ENCODE peak calls at places on chromosomes 13 and 19, in four cellular contexts. O is left ventricle myocardium inferior, K is SJSA1, W is Panc1. P is an unnamed sample.

GRCh38 chr13:22915442-22916082 is 265.2 kb upstream of the SGCG start:
- DNase-seq in O (peak; percentile 38), K (peak; percentile 1), W (no peak), P (no peak)

GRCh38 chr19:4149518-4150288 is 3.7 kb upstream of the CREB3L3 start:
- DNase-seq in O (no peak), K (no peak), W (no peak), P (no peak)

GRCh38 chr19:46944918-46945628 is 74.6 kb upstream of the NPAS1 start:
- DNase-seq in O (peak; percentile 77), K (peak; percentile 34), W (no peak), P (no peak)

GRCh38 chr13:114017966-114018365 is 44.1 kb upstream of the C13orf46 start:
- DNase-seq in O (no peak), K (no peak), W (no peak), P (no peak)

GRCh38 chr19:10920781-10921180 is 7.7 kb downstream of the YIPF2 start:
- DNase-seq in O (no peak), K (no peak), W (no peak), P (no peak)

GRCh38 chr19:10085641-10086031 is 481 bp upstream of the SHFL start:
- DNase-seq in O (no peak), K (no peak), W (no peak), P (no peak)

GRCh38 chr19:3193256-3194062 is 7.7 kb downstream of the NCLN start:
- DNase-seq in O (no peak), K (no peak), W (no peak), P (no peak)

GRCh38 chr13:25170554-25171107 is 1.5 kb downstream of the AMER2 start:
- DNase-seq in O (no peak), K (no peak), W (no peak), P (no peak)

GRCh38 chr13:98890186-98890585 is 87.7 kb downstream of the DOCK9 start:
- DNase-seq in O (no peak), K (no peak), W (no peak), P (peak; percentile 30)

GRCh38 chr19:27691991-27692390 is 1521.0 kb downstream of the UQCRFS1 start:
- DNase-seq in O (no peak), K (no peak), W (no peak), P (no peak)

GRCh38 chr19:32810452-32810851 is 59.1 kb downstream of the SLC7A9 start:
- DNase-seq in O (no peak), K (no peak), W (no peak), P (no peak)

GRCh38 chr13:88908896-88909535 is 1237.8 kb downstream of the SLITRK5 start:
- DNase-seq in O (no peak), K (no peak), W (no peak), P (no peak)

GRCh38 chr19:18091217-18091608 is 4.5 kb upstream of the IL12RB1 start:
- DNase-seq in O (peak; percentile 52), K (no peak), W (no peak), P (no peak)

GRCh38 chr19:51971624-51972023 is 15.0 kb downstream of the ZNF350 start:
- DNase-seq in O (no peak), K (no peak), W (no peak), P (no peak)

GRCh38 chr13:30370916-30371521 is 51.3 kb upstream of the UBE2L5 start:
- DNase-seq in O (no peak), K (no peak), W (no peak), P (no peak)
- H3K27ac ChIP-seq in O (no peak overlapping the region), K (peak overlapping the region; percentile 60), W (no peak overlapping the region), P (no peak overlapping the region)

GRCh38 chr13:111176421-111176820 is 61.3 kb downstream of the ARHGEF7 start:
- DNase-seq in O (no peak), K (no peak), W (no peak), P (no peak)
- H3K27ac ChIP-seq in O (peak overlapping the region; percentile 93), K (peak overlapping the region; percentile 69), W (no peak overlapping the region), P (no peak overlapping the region)

GRCh38 chr13:30607908-30608307 is 9.8 kb upstream of the USPL1 start:
- DNase-seq in O (no peak), K (no peak), W (no peak), P (no peak)
- H3K27ac ChIP-seq in O (peak overlapping the region; percentile 38), K (no peak overlapping the region), W (no peak overlapping the region), P (no peak overlapping the region)

GRCh38 chr19:1259206-1259872 is 9.8 kb upstream of the CIRBP start:
- DNase-seq in O (peak; percentile 85), K (peak; percentile 84), W (no peak), P (no peak)
- H3K27ac ChIP-seq in O (peak overlapping the region; percentile 100), K (peak overlapping the region; percentile 80), W (peak overlapping the region; percentile 89), P (peak overlapping the region; percentile 77)

GRCh38 chr13:112194167-112194530 is 127.2 kb downstream of the SOX1 start:
- DNase-seq in O (no peak), K (no peak), W (no peak), P (no peak)
- H3K27ac ChIP-seq in O (no peak overlapping the region), K (no peak overlapping the region), W (no peak overlapping the region), P (no peak overlapping the region)

DNA sequence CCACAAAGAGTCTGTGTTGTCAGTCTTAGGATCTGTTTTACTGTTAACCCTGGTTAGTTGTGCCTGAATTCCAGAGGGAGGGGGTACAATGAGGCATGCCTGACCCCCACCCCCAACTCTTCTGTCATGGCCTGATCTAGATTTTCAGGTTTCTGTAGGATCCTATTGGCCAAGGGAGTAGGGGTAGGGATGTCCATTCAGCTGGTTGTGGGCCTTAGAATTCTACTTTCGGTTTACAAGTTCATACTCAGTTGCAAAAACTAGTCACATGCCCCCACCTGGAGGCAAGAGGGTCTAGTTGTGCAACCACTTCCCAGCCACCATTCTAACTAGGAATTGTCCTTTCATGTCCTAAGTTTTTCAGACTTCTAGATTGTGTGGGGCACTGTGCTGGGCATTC is 94.3 kb upstream of the MBNL2 start:
- DNase-seq in O (no peak), K (no peak), W (no peak), P (no peak)
- H3K27ac ChIP-seq in O (no peak overlapping the region), K (no peak overlapping the region), W (peak overlapping the region; percentile 96), P (no peak overlapping the region)

GRCh38 chr13:51826606-51827005 is 18.4 kb downstream of the TMEM272 start:
- DNase-seq in O (peak; percentile 71), K (no peak), W (no peak), P (no peak)
- H3K27ac ChIP-seq in O (peak overlapping the region; percentile 73), K (no peak overlapping the region), W (no peak overlapping the region), P (no peak overlapping the region)

P was measured in AG04450.